ENCODE peak calls at places on chromosomes 12 and 14, in six cellular contexts. O, W, U, P, X and B are unnamed samples.

GRCh38 chr14:33796356-33796755 is 154.5 kb downstream of the EGLN3 start:
- DNase-seq in O (no peak), X (no peak), U (no peak), W (no peak), P (no peak), B (no peak)

GRCh38 chr12:110813298-110813697 is 33.5 kb upstream of the CCDC63 start:
- DNase-seq in W (no peak), O (no peak), X (no peak), U (no peak), P (no peak), B (no peak)

GRCh38 chr12:24996102-24996797 is 47.3 kb upstream of the BCAT1 start:
- DNase-seq in X (no peak), W (no peak), P (no peak), O (no peak), U (no peak), B (no peak)

GRCh38 chr12:1738480-1738879 is 47.6 kb downstream of the ADIPOR2 start:
- DNase-seq in X (no peak), O (no peak), P (no peak), W (no peak), U (no peak), B (no peak)

GRCh38 chr12:132452596-132453350 is 37.2 kb upstream of the FBRSL1 start:
- DNase-seq in P (no peak), W (no peak), O (no peak), U (no peak), X (no peak), B (no peak)

GRCh38 chr12:67508830-67509229 is 139.7 kb upstream of the DYRK2 start:
- DNase-seq in U (no peak), W (no peak), P (no peak), O (no peak), X (no peak), B (no peak)

GRCh38 chr12:9668141-9669018 is 1.1 kb upstream of the CLEC2D start:
- DNase-seq in W (no peak), O (no peak), X (no peak), P (no peak), U (no peak), B (no peak)

GRCh38 chr14:101851716-101852395 is 90.3 kb downstream of the PPP2R5C start:
- DNase-seq in P (no peak), X (no peak), W (no peak), O (no peak), U (no peak), B (no peak)

GRCh38 chr12:89354630-89354931 is 2.3 kb upstream of the DUSP6 start:
- DNase-seq in X (no peak), W (no peak), U (peak), P (no peak), O (no peak), B (no peak)

GRCh38 chr14:74922752-74923401 is at the start of gene RPS6KL1:
- DNase-seq in O (peak), W (no peak), P (peak), X (peak), U (peak), B (no peak)

GRCh38 chr12:24705741-24706358 is 243.1 kb downstream of the BCAT1 start:
- DNase-seq in O (no peak), U (no peak), W (no peak), X (no peak), P (no peak), B (no peak)

GRCh38 chr12:106123551-106123991 is 15.2 kb downstream of the NUAK1 start:
- DNase-seq in O (no peak), X (no peak), W (no peak), U (no peak), P (no peak), B (no peak)

GRCh38 chr14:61392297-61392696 is 70.9 kb downstream of the PRKCH start:
- DNase-seq in W (no peak), O (no peak), P (no peak), X (no peak), U (no peak), B (no peak)

GRCh38 chr12:30978639-30979038 is 52.1 kb downstream of the TSPAN11 start:
- DNase-seq in X (no peak), U (no peak), W (no peak), O (no peak), P (no peak), B (no peak)

GRCh38 chr12:108727868-108728735 is 3.2 kb downstream of the CORO1C start:
- DNase-seq in W (no peak), P (no peak), O (no peak), X (no peak), U (no peak), B (no peak)

GRCh38 chr14:77375164-77375950 is 1.5 kb downstream of the TMED8 start:
- DNase-seq in O (no peak), U (no peak), X (no peak), P (no peak), W (no peak), B (no peak)

GRCh38 chr14:68486809-68487208 is 306.1 kb downstream of the ZFP36L1 start:
- DNase-seq in W (no peak), O (no peak), X (no peak), P (no peak), U (no peak), B (no peak)

GRCh38 chr14:53391631-53392030 is 238.5 kb upstream of the DDHD1 start:
- DNase-seq in X (peak), U (no peak), W (no peak), O (peak), P (no peak), B (no peak)

GRCh38 chr12:40312982-40313576 is 88.3 kb downstream of the LRRK2 start:
- DNase-seq in X (peak), O (peak), W (no peak), P (no peak), U (peak), B (no peak)

GRCh38 chr12:124422570-124423523 is 128.0 kb downstream of the RFLNA start:
- DNase-seq in O (peak), U (no peak), P (peak), W (no peak), X (peak), B (no peak)

GRCh38 chr12:111598637-111599458 is at the start of gene ATXN2:
- DNase-seq in O (peak), W (peak), P (peak), X (no peak), U (peak), B (no peak)

GRCh38 chr12:127270193-127270592 is 996.8 kb upstream of the TMEM132C start:
- DNase-seq in P (no peak), W (no peak), X (peak), O (peak), U (peak), B (no peak)

GRCh38 chr14:99389171-99389826 is 91.4 kb downstream of the SETD3 start:
- DNase-seq in P (peak), W (no peak), X (peak), O (peak), U (peak), B (peak)

GRCh38 chr14:21711360-21711961 is 37.8 kb upstream of the OR4E1 start:
- DNase-seq in O (peak), W (no peak), U (peak), X (peak), P (no peak), B (peak)

GRCh38 chr14:73252491-73253322 is 15.4 kb downstream of the PAPLN start:
- DNase-seq in X (no peak), W (no peak), U (no peak), O (no peak), P (no peak), B (no peak)

GRCh38 chr12:94571556-94571955 is 78.8 kb downstream of the TMCC3 start:
- DNase-seq in X (peak), W (no peak), P (peak), U (peak), O (peak), B (no peak)

GRCh38 chr12:13273850-13274249 is 77.3 kb downstream of the EMP1 start:
- DNase-seq in P (no peak), W (no peak), O (no peak), U (no peak), X (no peak), B (no peak)

GRCh38 chr12:86772688-86773087 is 516.5 kb upstream of the MGAT4C start:
- DNase-seq in W (no peak), P (no peak), U (no peak), X (peak), O (peak), B (no peak)

GRCh38 chr14:55881577-55882241 is 236.5 kb upstream of the PELI2 start:
- DNase-seq in X (peak), P (no peak), U (no peak), O (peak), W (no peak), B (no peak)

GRCh38 chr14:58096731-58097130 is 55.3 kb downstream of the ARMH4 start:
- DNase-seq in X (no peak), W (no peak), O (no peak), P (no peak), U (no peak), B (no peak)

GRCh38 chr12:123987022-123987421 is 14.0 kb downstream of the ZNF664 start:
- DNase-seq in W (no peak), X (no peak), U (no peak), O (no peak), P (no peak), B (no peak)

GRCh38 chr14:71105177-71105576 is 197.9 kb downstream of the PCNX1 start:
- DNase-seq in O (no peak), P (no peak), W (no peak), X (no peak), U (no peak), B (no peak)

GRCh38 chr12:52006726-52007157 is at the start of gene TAMALIN:
- DNase-seq in X (no peak), U (peak), W (no peak), O (no peak), P (peak), B (no peak)

GRCh38 chr12:39807043-39807442 is 187.4 kb upstream of the ABCD2 start:
- DNase-seq in P (no peak), X (peak), W (no peak), O (peak), U (peak), B (no peak)